ENCODE peak calls at places on chromosome 7, in four cellular contexts. J, K, X and Y are unnamed samples.

GRCh38 chr7:48938539-48938938 is 14.2 kb downstream of the CDC14C start:
- DNase-seq in J (no peak), K (peak), X (no peak), Y (no peak)

GRCh38 chr7:55538538-55538937 is 33.8 kb downstream of the VOPP1 start:
- DNase-seq in J (no peak), K (peak), X (no peak), Y (no peak)

GRCh38 chr7:74449809-74450397 is 3.8 kb upstream of the GTF2IRD1 start:
- DNase-seq in J (no peak), K (peak), X (peak), Y (no peak)

GRCh38 chr7:154503962-154504550 is 451.9 kb downstream of the DPP6 start:
- DNase-seq in J (no peak), K (peak), X (no peak), Y (peak)

GRCh38 chr7:154947604-154948003 is 55.3 kb downstream of the PAXIP1 start:
- DNase-seq in J (no peak), K (no peak), X (no peak), Y (no peak)

GRCh38 chr7:3455826-3456444 is 154.9 kb downstream of the SDK1 start:
- DNase-seq in J (no peak), K (no peak), X (no peak), Y (no peak)

GRCh38 chr7:155489158-155489840 is 31.4 kb downstream of the EN2 start:
- DNase-seq in J (no peak), K (no peak), X (no peak), Y (no peak)

GRCh38 chr7:74429153-74429747 is 24.5 kb upstream of the GTF2IRD1 start:
- DNase-seq in J (no peak), K (peak), X (no peak), Y (no peak)

GRCh38 chr7:105614341-105614840 is 33.1 kb upstream of the EFCAB10 start:
- DNase-seq in J (no peak), K (no peak), X (no peak), Y (no peak)

GRCh38 chr7:155377837-155378579 is 79.9 kb upstream of the EN2 start:
- DNase-seq in J (no peak), K (peak), X (no peak), Y (no peak)

GRCh38 chr7:7862393-7862792 is 106.2 kb upstream of the GLCCI1 start:
- DNase-seq in J (no peak), K (no peak), X (no peak), Y (no peak)

GRCh38 chr7:105602325-105603305 is 21.3 kb upstream of the EFCAB10 start:
- DNase-seq in J (no peak), K (no peak), X (no peak), Y (no peak)